ENCODE peak calls at places on chromosomes 16 and 17, in nine cellular contexts. E, P, V, G, W, Y, F, B and Z are unnamed samples.

GRCh38 chr16:56145369-56145768 is 45.9 kb upstream of the GNAO1 start:
- DNase-seq in V (no peak), W (no peak), G (no peak), F (no peak), Y (no peak), P (no peak), B (no peak), E (no peak), Z (no peak)

GRCh38 chr17:78120971-78121800 is 7.4 kb downstream of the TMC6 start:
- DNase-seq in W (no peak), B (no peak), F (no peak), V (no peak), P (no peak), E (peak), Y (no peak), G (peak), Z (no peak)

GRCh38 chr17:14780116-14780515 is 479.2 kb downstream of the HS3ST3B1 start:
- DNase-seq in B (no peak), E (no peak), G (no peak), Y (no peak), W (no peak), P (no peak), V (no peak), F (no peak), Z (no peak)

GRCh38 chr16:4743217-4743897 is 9.0 kb downstream of the DNAAF8 start:
- DNase-seq in Y (no peak), W (no peak), F (no peak), G (peak), V (no peak), E (no peak), P (no peak), B (no peak), Z (no peak)

GRCh38 chr16:10606607-10607006 is 26.2 kb upstream of the EMP2 start:
- DNase-seq in P (no peak), F (no peak), B (no peak), E (no peak), V (no peak), Y (no peak), G (no peak), W (no peak), Z (no peak)

GRCh38 chr16:15980329-15980728 is 30.9 kb downstream of the ABCC1 start:
- DNase-seq in Y (no peak), F (no peak), G (no peak), B (no peak), E (no peak), P (no peak), W (no peak), V (no peak), Z (no peak)

GRCh38 chr16:69494993-69495392 is 70.6 kb downstream of the CYB5B start:
- DNase-seq in W (peak), Y (peak), B (no peak), E (no peak), P (no peak), G (peak), V (no peak), F (no peak), Z (no peak)

GRCh38 chr16:53465606-53466290 is 31.5 kb downstream of the RBL2 start:
- DNase-seq in P (no peak), G (no peak), B (no peak), W (no peak), F (peak), Y (no peak), V (no peak), E (no peak), Z (peak)

GRCh38 chr16:31010539-31010938 is at the start of gene STX1B:
- DNase-seq in B (no peak), E (no peak), V (no peak), F (no peak), W (peak), P (no peak), G (peak), Y (peak), Z (no peak)

GRCh38 chr17:52024296-52024870 is 134.1 kb downstream of the CA10 start:
- DNase-seq in E (no peak), W (no peak), Y (no peak), B (no peak), P (no peak), V (no peak), G (no peak), F (no peak), Z (no peak)

GRCh38 chr17:48068491-48068961 is 20.4 kb downstream of the NFE2L1 start:
- DNase-seq in E (peak), P (no peak), Y (no peak), F (no peak), V (no peak), B (no peak), W (peak), G (no peak), Z (no peak)

GRCh38 chr17:4945176-4945943 is 3.0 kb downstream of the PFN1 start:
- DNase-seq in V (no peak), G (peak), W (no peak), Y (peak), B (peak), F (peak), P (peak), E (peak), Z (no peak)

GRCh38 chr16:9941245-9941644 is 241.0 kb downstream of the GRIN2A start:
- DNase-seq in Y (no peak), W (no peak), P (no peak), G (no peak), B (no peak), V (no peak), F (no peak), E (no peak), Z (no peak)

GRCh38 chr16:83602797-83603735 is 204.7 kb upstream of the HSBP1 start:
- DNase-seq in W (no peak), F (no peak), B (no peak), Y (no peak), G (no peak), V (no peak), P (no peak), E (no peak), Z (no peak)

GRCh38 chr17:35404360-35404759 is 27.9 kb downstream of the SLFN12 start:
- DNase-seq in P (no peak), B (no peak), Y (no peak), W (no peak), E (no peak), G (no peak), V (no peak), F (no peak), Z (no peak)

GRCh38 chr17:50318551-50319310 is 27.2 kb upstream of the XYLT2 start:
- DNase-seq in V (no peak), W (no peak), Y (no peak), F (no peak), E (peak), P (no peak), B (no peak), G (no peak), Z (peak)

GRCh38 chr17:9537177-9537776 is 38.3 kb downstream of the STX8 start:
- DNase-seq in F (no peak), G (no peak), W (no peak), P (no peak), E (no peak), B (peak), V (no peak), Y (no peak), Z (no peak)

GRCh38 chr17:59388070-59388556 is 56.7 kb downstream of the YPEL2 start:
- DNase-seq in G (no peak), F (no peak), Y (no peak), W (no peak), E (no peak), B (no peak), V (no peak), P (no peak), Z (no peak)

GRCh38 chr16:69859105-69859969 is 91.8 kb upstream of the CLEC18A start:
- DNase-seq in V (no peak), B (peak), G (peak), F (no peak), E (no peak), P (peak), W (peak), Y (no peak), Z (no peak)

GRCh38 chr16:65012357-65012756 is 109.5 kb downstream of the CDH11 start:
- DNase-seq in W (no peak), B (no peak), Y (no peak), E (no peak), G (no peak), P (no peak), V (no peak), F (peak), Z (no peak)

GRCh38 chr17:47190770-47191169 is 1.7 kb upstream of the CDC27 start:
- DNase-seq in V (no peak), P (no peak), W (no peak), F (no peak), B (no peak), Y (no peak), E (no peak), G (no peak), Z (no peak)

GRCh38 chr17:82402865-82403264 is 15.3 kb upstream of the HEXD start:
- DNase-seq in P (no peak), E (no peak), F (no peak), Y (no peak), B (no peak), V (no peak), W (no peak), G (no peak), Z (no peak)

GRCh38 chr16:71746442-71747046 is 22.0 kb upstream of the PHLPP2 start:
- DNase-seq in W (no peak), B (no peak), P (no peak), F (no peak), Y (peak), G (no peak), E (no peak), V (no peak), Z (no peak)

GRCh38 chr16:79211581-79211980 is 389.0 kb downstream of the MAF start:
- DNase-seq in V (no peak), G (no peak), Y (no peak), E (no peak), W (no peak), F (no peak), P (no peak), B (no peak), Z (no peak)

GRCh38 chr16:71426069-71426879 is 15.6 kb downstream of the TLE7 start:
- DNase-seq in Y (no peak), P (no peak), V (peak), F (peak), B (no peak), G (peak), E (peak), W (peak), Z (peak)

GRCh38 chr16:30557397-30557949 is 701 bp downstream of the ZNF764 start:
- DNase-seq in E (no peak), V (no peak), B (no peak), W (peak), Y (no peak), P (no peak), F (no peak), G (no peak), Z (no peak)

GRCh38 chr16:83701494-83701893 is 106.3 kb upstream of the HSBP1 start:
- DNase-seq in V (peak), E (no peak), W (peak), Y (no peak), G (no peak), B (no peak), P (no peak), F (no peak), Z (no peak)

DNA sequence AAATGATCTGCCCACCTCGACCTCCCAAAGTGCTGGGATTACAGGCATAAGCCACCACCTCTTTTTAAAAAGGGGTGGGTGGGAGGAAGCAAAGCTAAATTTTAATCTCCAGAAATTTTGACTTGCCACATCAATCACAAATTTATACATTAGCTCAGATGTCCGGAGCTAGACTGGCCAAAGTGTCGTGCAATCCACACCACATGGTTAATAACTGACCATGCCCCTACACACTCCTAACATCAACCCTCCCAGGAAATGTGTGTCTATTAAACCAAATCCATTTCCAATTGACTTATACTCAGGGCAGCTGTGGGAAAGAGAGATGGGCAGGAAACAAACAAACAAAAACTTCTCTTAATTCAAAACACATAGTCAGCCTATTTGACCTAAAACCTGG is 29.9 kb downstream of the SMURF2 start:
- DNase-seq in F (no peak), P (no peak), V (no peak), E (no peak), Y (no peak), W (no peak), G (no peak), B (no peak), Z (peak)
- TF ChIP-seq CTCF in F (no peak), P (no peak), V (no peak), E (no peak), Y (no peak), W (no peak), G (no peak), B (no peak), Z (no peak)

DNA sequence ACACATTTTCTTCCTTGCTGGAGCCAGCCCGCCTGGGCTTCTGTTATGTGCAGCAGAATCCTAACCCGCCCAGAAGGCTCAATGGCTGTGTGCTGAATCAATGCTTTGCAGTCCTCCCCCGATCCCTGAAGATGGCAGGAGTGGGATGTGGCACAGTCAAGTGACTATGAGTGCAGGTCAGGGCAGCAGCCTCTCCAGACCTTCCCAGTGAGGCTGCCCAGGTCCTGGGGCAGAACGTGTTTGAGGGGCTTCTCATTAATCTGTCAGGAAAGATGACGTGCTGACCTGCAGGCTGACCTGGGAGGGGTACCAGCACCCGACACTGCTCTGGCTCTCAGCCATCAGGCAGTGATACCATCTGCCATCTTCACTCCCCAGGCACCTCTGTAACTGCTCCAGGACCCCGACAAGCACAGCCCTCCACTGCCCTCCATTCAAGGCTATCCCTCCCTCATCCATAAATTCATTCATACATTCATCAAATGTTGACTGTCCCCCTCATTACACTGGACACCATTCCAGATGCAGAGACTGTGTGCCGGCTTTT is 35.1 kb downstream of the LRRC75A start:
- DNase-seq in W (no peak), P (no peak), E (no peak), V (no peak), Y (no peak), F (no peak), G (no peak), B (no peak), Z (no peak)
- TF ChIP-seq CTCF in W (no peak), P (no peak), E (no peak), V (no peak), Y (no peak), F (no peak), G (no peak), B (no peak), Z (no peak)

DNA sequence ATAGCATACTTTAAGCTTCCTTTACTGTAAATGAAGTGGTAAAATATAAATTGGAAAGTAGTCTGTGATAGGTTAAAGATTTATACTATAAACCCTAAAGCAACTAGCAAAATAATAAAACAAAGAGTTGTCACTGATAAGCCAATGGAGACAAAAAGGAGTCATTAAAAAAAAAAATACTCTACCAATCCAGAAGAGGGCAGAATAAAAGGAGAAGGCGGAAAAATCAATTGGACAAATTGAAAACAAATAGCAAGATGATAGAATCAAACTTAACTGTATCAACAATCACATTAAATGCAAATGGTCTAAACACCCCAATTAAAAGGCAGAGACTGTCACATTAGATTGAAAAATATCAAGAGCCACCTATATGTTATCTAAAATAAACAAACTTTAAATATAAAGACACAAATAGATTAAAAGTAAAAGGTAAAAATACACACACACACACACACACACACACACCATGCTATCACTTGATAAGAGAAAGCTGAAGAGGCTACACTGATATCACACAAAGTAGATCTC is 71.8 kb downstream of the CACNG1 start:
- DNase-seq in F (no peak), W (no peak), G (no peak), P (no peak), B (no peak), V (no peak), Y (no peak), E (no peak), Z (no peak)
- TF ChIP-seq CTCF in F (no peak), W (peak), G (no peak), P (no peak), B (no peak), V (no peak), Y (no peak), E (no peak), Z (no peak)

GRCh38 chr17:64357191-64357981 is 33.3 kb downstream of the PECAM1 start:
- DNase-seq in Y (no peak), E (no peak), P (peak), V (no peak), F (peak), B (no peak), G (peak), W (no peak), Z (peak)
- TF ChIP-seq CTCF in Y (no peak), E (no peak), P (no peak), V (no peak), F (no peak), B (no peak), G (no peak), W (no peak), Z (no peak)

DNA sequence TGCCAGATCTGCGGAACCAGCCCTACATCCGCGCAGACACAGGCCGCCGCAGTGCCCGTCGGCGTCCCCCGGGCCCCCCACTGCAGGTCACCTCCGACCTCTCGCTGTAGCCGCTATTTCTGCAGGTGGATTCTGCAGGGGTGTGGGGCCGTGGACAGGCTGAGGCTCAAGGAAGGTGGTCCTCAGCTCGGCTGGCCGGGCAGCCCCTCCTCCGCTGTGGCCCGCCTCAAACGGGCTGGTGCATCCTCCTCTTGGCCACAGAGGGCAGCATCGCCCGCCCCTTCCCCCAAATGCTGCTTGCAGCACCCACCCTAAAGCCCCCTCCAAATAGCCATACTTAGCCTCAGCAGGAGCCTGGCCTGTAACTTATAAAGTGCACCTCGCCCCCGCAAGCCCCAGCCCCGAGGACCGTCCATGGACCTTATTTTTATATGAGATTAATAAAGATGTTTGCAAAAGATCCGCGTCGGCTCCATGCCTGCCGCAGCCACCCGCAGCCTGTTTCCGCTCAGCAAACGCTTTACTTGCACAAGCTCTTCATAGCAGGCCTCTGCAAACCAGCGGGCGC is 14.9 kb downstream of the SPATA32 start:
- DNase-seq in P (no peak), Y (no peak), E (peak), B (no peak), F (no peak), G (no peak), W (peak), V (peak), Z (peak)
- TF ChIP-seq CTCF in P (peak), Y (peak), E (no peak), B (no peak), F (peak), G (peak), W (peak), V (peak), Z (peak)

GRCh38 chr17:38922538-38923291 is 2.7 kb upstream of the LASP1NB start:
- DNase-seq in Y (no peak), P (no peak), E (peak), B (peak), G (peak), V (no peak), F (peak), W (no peak), Z (no peak)
- TF ChIP-seq CTCF in Y (no peak), P (peak), E (no peak), B (no peak), G (no peak), V (no peak), F (no peak), W (no peak), Z (no peak)

DNA sequence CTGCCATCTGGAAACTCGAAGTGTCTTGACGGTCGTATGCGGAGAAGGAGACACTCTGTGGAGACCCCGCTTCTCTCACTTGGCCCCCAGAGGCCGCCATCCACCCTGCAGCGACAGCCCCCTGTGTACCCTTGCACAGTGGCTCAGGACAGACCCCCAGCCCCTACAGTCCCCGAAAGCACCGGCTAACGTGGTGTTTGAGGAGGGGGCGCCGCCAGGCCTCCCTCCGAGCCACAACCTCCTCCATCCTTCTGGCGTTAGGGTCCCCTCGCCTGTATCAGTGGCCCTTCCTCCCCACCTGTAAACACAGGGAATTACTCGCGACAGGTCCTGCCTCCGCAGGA is 73.6 kb downstream of the LMF1 start:
- DNase-seq in G (no peak), P (no peak), W (no peak), V (no peak), F (no peak), B (no peak), Y (no peak), E (no peak), Z (no peak)
- TF ChIP-seq CTCF in G (no peak), P (no peak), W (no peak), V (no peak), F (no peak), B (no peak), Y (no peak), E (no peak), Z (no peak)

GRCh38 chr17:18143044-18143936 is 34.7 kb downstream of the MYO15A start:
- DNase-seq in P (no peak), F (no peak), Y (no peak), W (peak), B (no peak), G (no peak), E (no peak), V (no peak), Z (no peak)
- TF ChIP-seq CTCF in P (no peak), F (peak), Y (no peak), W (peak), B (no peak), G (no peak), E (no peak), V (peak), Z (peak)

GRCh38 chr17:43349142-43349541 is 49.7 kb upstream of the ARL4D start:
- DNase-seq in G (no peak), Y (no peak), P (no peak), B (no peak), E (no peak), F (no peak), V (no peak), W (no peak), Z (no peak)
- TF ChIP-seq CTCF in G (no peak), Y (no peak), P (no peak), B (no peak), E (no peak), F (no peak), V (no peak), W (no peak), Z (no peak)